ENCODE peak calls at places on chromosomes 1 and 21, in nine cellular contexts. E is right lobe of liver, Q is K562, X is mesothelial cell of epicardium, D is left ventricle myocardium inferior, A is pancreas, J is thoracic aorta, W is A549, S is Calu3. H is an unnamed sample.

GRCh38 chr21:36045993-36046392 is 14.3 kb downstream of the SETD4 start:
- DNase-seq in Q (no peak), J (no peak), A (no peak), W (no peak), D (no peak), E (no peak), X (no peak), S (no peak), H (no peak)

GRCh38 chr1:91827094-91828006 is 58.6 kb downstream of the TGFBR3 start:
- DNase-seq in W (peak; percentile 24), S (peak; percentile 87), D (peak; percentile 73), X (no peak), Q (no peak), E (no peak), A (no peak), J (no peak), H (no peak)

GRCh38 chr1:186167096-186167668 is 207.9 kb downstream of the TPR start:
- DNase-seq in Q (no peak), A (no peak), X (no peak), S (no peak), E (no peak), W (no peak), D (no peak), J (no peak), H (no peak)

GRCh38 chr1:37995773-37996379 is 6.1 kb upstream of the SF3A3 start:
- DNase-seq in E (no peak), A (peak; percentile 76), D (peak; percentile 86), Q (no peak), J (no peak), W (no peak), X (no peak), S (no peak), H (peak; percentile 75)

GRCh38 chr1:9128520-9129371 is at the start of gene GPR157:
- DNase-seq in S (peak; percentile 84), D (peak; percentile 92), W (peak; percentile 86), E (peak; percentile 97), Q (peak; percentile 100), A (peak; percentile 98), J (peak; percentile 45), X (peak; percentile 75), H (peak; percentile 73)

GRCh38 chr1:4655674-4656532 is 1.5 kb downstream of the AJAP1 start:
- DNase-seq in E (no peak), Q (peak; percentile 28), A (peak; percentile 71), S (peak; percentile 28), X (peak; percentile 39), J (no peak), D (peak; percentile 41), W (peak; percentile 76), H (no peak)

GRCh38 chr1:205004296-205004813 is 38.7 kb upstream of the CNTN2 start:
- DNase-seq in W (no peak), S (no peak), J (no peak), E (no peak), Q (no peak), A (no peak), D (no peak), X (no peak), H (no peak)

GRCh38 chr1:208668991-208669390 is 424.8 kb upstream of the PLXNA2 start:
- DNase-seq in X (no peak), W (no peak), S (no peak), J (no peak), E (no peak), D (no peak), A (no peak), Q (no peak), H (no peak)

GRCh38 chr1:150829751-150830150 is 21.7 kb upstream of the CTSK start:
- DNase-seq in W (peak; percentile 17), Q (peak; percentile 24), X (no peak), J (no peak), E (no peak), S (no peak), A (no peak), D (no peak), H (no peak)
- TF ChIP-seq CTCF in W (no peak), Q (peak; percentile 40), X (peak; percentile 56), J (peak; percentile 42), E (peak; percentile 6), S (peak; percentile 18), A (no peak), D (peak; percentile 37), H (no peak)

GRCh38 chr1:25817840-25818501 is 1.8 kb upstream of the MTFR1L start:
- DNase-seq in S (no peak), Q (peak; percentile 55), A (peak; percentile 49), W (no peak), X (no peak), D (peak; percentile 12), E (peak; percentile 49), J (no peak), H (no peak)
- TF ChIP-seq CTCF in S (no peak), Q (peak; percentile 74), A (no peak), W (no peak), X (no peak), D (peak; percentile 27), E (no peak), J (no peak), H (no peak)

GRCh38 chr1:228060458-228061190 is 21.9 kb upstream of the ARF1 start:
- DNase-seq in W (no peak), D (no peak), S (no peak), X (no peak), Q (peak; percentile 49), E (peak; percentile 43), A (peak; percentile 68), J (no peak), H (no peak)
- TF ChIP-seq CTCF in W (no peak), D (no peak), S (no peak), X (no peak), Q (no peak), E (no peak), A (no peak), J (no peak), H (no peak)

DNA sequence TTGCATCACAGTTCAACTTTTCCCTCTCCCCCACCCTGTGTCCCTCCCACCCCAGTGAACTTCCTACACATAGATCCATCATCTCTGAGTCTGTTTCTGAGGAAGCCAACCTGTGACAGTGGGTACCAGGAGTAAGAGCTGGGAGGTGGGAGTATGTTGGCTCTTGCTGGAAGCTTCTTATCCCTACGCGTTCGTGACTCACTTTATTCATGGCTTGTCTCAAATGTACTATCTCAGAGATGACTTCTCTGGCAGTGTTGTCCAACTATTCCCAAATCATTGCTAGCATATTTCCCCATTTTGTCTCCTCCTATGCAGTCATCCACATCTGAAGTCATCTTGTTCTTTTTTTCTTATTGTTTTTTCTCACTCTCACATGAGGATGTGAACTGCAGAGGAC is 88.0 kb downstream of the HIVEP3 start:
- DNase-seq in S (no peak), J (no peak), E (no peak), Q (no peak), W (no peak), D (no peak), A (no peak), X (no peak), H (peak; percentile 40)
- TF ChIP-seq CTCF in S (no peak), J (no peak), E (no peak), Q (no peak), W (no peak), D (no peak), A (no peak), X (no peak), H (no peak)

GRCh38 chr1:207458409-207458808 is 4.3 kb downstream of the CR2 start:
- DNase-seq in W (no peak), A (no peak), E (no peak), J (no peak), D (no peak), S (no peak), Q (no peak), X (no peak), H (no peak)
- TF ChIP-seq CTCF in W (no peak), A (no peak), E (no peak), J (no peak), D (no peak), S (no peak), Q (no peak), X (no peak), H (no peak)

DNA sequence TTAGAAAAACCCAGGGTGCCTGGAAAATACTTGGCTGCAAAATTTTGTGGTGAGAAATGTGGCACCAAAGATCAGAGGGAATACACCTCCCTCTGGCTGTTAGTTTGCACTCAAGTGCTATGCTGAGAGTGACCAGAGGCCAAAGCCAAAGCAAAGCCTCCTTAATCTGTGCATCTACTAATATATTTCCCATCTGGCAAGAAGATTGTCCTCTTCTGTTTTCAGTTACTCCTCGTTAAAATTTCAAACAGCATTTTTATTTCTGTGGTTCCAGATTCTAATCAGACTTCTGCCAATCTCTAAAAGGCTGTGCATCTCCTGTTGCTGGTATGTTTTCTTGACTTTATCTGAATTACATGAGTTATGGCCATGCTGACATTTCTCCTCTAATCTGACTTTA is 327.4 kb downstream of the TBX15 start:
- DNase-seq in Q (no peak), A (no peak), W (no peak), D (no peak), X (no peak), S (no peak), J (no peak), E (no peak), H (no peak)
- TF ChIP-seq CTCF in Q (no peak), A (no peak), W (no peak), D (no peak), X (no peak), S (no peak), J (no peak), E (no peak), H (no peak)

GRCh38 chr21:37082375-37082774 is 9.3 kb downstream of the TTC3 start:
- DNase-seq in Q (no peak), S (no peak), A (no peak), X (no peak), W (no peak), E (no peak), D (no peak), J (no peak), H (no peak)

GRCh38 chr21:37082856-37083611 is 10.0 kb downstream of the TTC3 start:
- DNase-seq in A (no peak), J (no peak), E (no peak), Q (no peak), D (no peak), S (no peak), X (no peak), W (no peak), H (no peak)

GRCh38 chr21:37076087-37076486 is 3.0 kb downstream of the TTC3 start:
- DNase-seq in X (no peak), D (no peak), J (no peak), W (no peak), E (no peak), S (no peak), Q (no peak), A (no peak), H (no peak)

GRCh38 chr21:37077403-37077802 is 4.3 kb downstream of the TTC3 start:
- DNase-seq in X (no peak), D (no peak), S (no peak), J (no peak), Q (no peak), W (no peak), E (no peak), A (no peak), H (no peak)

DNA sequence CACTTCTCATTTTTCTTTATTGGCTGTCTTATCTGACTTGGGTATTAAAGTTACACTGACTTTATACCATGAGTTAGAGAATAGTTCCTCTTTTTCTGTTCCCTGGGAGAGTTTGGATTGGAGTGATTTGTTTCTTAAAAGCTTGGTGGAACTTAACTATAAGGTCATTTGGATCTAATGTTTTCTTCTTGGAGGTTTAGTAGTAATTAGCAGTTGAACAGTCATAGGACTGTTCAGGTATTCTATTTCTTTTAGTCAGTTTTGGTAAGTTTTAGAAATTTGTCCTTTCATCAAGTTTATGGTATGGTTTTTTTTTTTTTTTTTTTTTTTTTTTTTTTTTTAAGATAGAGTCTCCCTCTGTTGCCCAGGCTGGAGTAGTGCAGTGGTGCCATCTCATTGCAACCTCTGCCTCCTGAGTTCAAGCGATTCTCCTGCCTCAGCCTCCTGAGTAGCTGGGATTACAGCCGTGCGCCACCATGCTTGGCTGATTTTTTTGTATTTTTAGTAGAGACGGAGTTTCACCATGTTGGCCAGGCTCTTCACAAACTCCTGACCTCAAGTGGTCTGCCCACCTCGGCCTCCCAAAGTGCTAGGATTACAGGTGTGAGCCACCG is 6.3 kb downstream of the TTC3 start:
- DNase-seq in Q (no peak), W (no peak), D (no peak), X (no peak), J (no peak), A (no peak), E (no peak), S (no peak), H (no peak)
- TF ChIP-seq CTCF in Q (peak; percentile 65), W (no peak), D (peak; percentile 41), X (no peak), J (no peak), A (no peak), E (no peak), S (no peak), H (no peak)

H was measured in omental fat pad.